ENCODE peak calls at places on chromosomes 16 and 17, in four cellular contexts. I is mucosa of descending colon, R is tibial nerve, Y is IMR-90. H is an unnamed sample. For H3K36me3, the result is how much of the 10 kb centered on the place peaks cover.

GRCh38 chr16:48535831-48536599 is 74.0 kb downstream of the N4BP1 start:
- DNase-seq in I (peak), R (peak), Y (peak), H (no peak)

GRCh38 chr17:72745241-72745640 is 347.2 kb downstream of the SLC39A11 start:
- DNase-seq in I (no peak), R (no peak), Y (no peak), H (no peak)

GRCh38 chr16:81237282-81237681 is 1.2 kb upstream of the BCO1 start:
- DNase-seq in I (peak), R (no peak), Y (no peak), H (no peak)

GRCh38 chr16:3289998-3290673 is 6.8 kb downstream of the ZNF263 start:
- DNase-seq in I (no peak), R (no peak), Y (no peak), H (no peak)

GRCh38 chr17:57295526-57296023 is 39.3 kb downstream of the MSI2 start:
- DNase-seq in I (no peak), R (no peak), Y (peak), H (no peak)

GRCh38 chr17:47305302-47305923 is 18.3 kb upstream of the EFCAB13 start:
- DNase-seq in I (no peak), R (no peak), Y (peak), H (no peak)

GRCh38 chr16:55759983-55760664 is 72.8 kb downstream of the CES1 start:
- DNase-seq in I (peak), R (no peak), Y (no peak), H (no peak)

GRCh38 chr17:45428954-45429337 is 3.7 kb downstream of the ARHGAP27 start:
- DNase-seq in I (peak), R (no peak), Y (no peak), H (peak)

GRCh38 chr17:39208136-39208535 is 8.1 kb downstream of the RPL19 start:
- DNase-seq in I (no peak), R (no peak), Y (peak), H (no peak)

GRCh38 chr16:85506358-85506911 is 106.7 kb upstream of the GSE1 start:
- DNase-seq in I (no peak), R (no peak), Y (no peak), H (no peak)

GRCh38 chr16:17529982-17530760 is 59.4 kb upstream of the XYLT1 start:
- DNase-seq in I (peak), R (no peak), Y (no peak), H (peak)

GRCh38 chr16:73171901-73172619 is 124.1 kb upstream of the ZFHX3 start:
- DNase-seq in I (no peak), R (no peak), Y (no peak), H (no peak)

GRCh38 chr16:49821614-49822282 is 34.2 kb downstream of the ZNF423 start:
- DNase-seq in I (no peak), R (no peak), Y (no peak), H (no peak)

GRCh38 chr17:44978807-44979206 is 10.7 kb upstream of the C1QL1 start:
- DNase-seq in I (no peak), R (no peak), Y (no peak), H (no peak)

GRCh38 chr16:65120811-65121721 is 797 bp downstream of the CDH11 start:
- DNase-seq in I (no peak), R (no peak), Y (peak), H (no peak)

GRCh38 chr17:38958326-38958725 is 8.9 kb downstream of the FBXO47 start:
- DNase-seq in I (no peak), R (no peak), Y (peak), H (no peak)

DNA sequence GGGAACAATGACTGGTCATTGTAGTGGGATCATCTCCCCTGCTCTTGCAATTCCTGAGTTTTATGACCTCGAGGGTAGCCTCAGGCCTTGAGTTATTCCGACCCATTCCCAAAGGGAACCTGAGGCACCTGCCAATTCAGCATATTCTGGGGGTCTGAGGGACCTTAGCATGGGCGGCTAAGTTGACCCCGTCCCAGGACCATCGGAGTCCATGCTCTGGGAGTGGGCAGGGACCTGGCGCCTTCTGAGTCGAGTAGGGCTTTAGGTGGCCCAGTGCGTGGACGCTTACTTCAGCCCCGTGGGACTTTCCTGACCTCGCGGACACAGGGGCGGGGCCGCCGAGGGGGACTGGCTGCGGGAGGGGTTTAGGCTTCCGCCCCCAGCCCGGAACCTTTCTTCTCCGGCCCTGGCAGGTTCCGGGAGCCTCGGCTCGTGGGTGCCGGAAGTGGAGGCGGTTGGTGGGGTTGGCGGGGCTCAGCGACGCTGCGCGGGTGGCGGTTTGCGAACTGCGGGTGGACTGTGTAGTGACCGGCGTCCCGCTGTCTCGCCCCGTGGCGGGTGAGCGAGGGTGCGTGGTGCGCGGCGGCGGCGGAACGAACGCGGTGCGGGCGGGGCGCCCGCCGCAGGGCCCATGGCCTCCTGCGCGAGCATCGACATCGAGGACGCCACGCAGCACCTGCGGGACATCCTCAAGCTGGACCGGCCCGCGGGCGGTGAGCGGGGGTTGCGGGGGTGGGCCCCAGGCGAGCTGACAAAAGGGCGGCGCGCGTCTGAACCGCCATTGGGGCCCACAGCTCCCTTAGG is at the start of gene EDC4:
- DNase-seq in I (peak), R (peak), Y (peak), H (peak)
- H3K36me3 ChIP-seq in I (under half), R (under half), Y (under half), H (under half)

GRCh38 chr16:16084874-16085273 is 135.5 kb downstream of the ABCC1 start:
- DNase-seq in I (no peak), R (no peak), Y (no peak), H (no peak)

GRCh38 chr16:16083421-16084156 is 134.2 kb downstream of the ABCC1 start:
- DNase-seq in I (no peak), R (no peak), Y (peak), H (no peak)

GRCh38 chr16:16086653-16087446 is 136.4 kb downstream of the ABCC6 start:
- DNase-seq in I (no peak), R (no peak), Y (no peak), H (no peak)

GRCh38 chr16:16080465-16081065 is 131.1 kb downstream of the ABCC1 start:
- DNase-seq in I (no peak), R (no peak), Y (no peak), H (no peak)

GRCh38 chr16:16082255-16082654 is 132.8 kb downstream of the ABCC1 start:
- DNase-seq in I (no peak), R (no peak), Y (no peak), H (no peak)
- H3K36me3 ChIP-seq in I (under half), R (under half), Y (half or more), H (under half)

GRCh38 chr17:17700251-17700969 is 19.2 kb downstream of the RAI1 start:
- DNase-seq in I (no peak), R (no peak), Y (no peak), H (peak)
- H3K36me3 ChIP-seq in I (under half), R (under half), Y (under half), H (under half)

DNA sequence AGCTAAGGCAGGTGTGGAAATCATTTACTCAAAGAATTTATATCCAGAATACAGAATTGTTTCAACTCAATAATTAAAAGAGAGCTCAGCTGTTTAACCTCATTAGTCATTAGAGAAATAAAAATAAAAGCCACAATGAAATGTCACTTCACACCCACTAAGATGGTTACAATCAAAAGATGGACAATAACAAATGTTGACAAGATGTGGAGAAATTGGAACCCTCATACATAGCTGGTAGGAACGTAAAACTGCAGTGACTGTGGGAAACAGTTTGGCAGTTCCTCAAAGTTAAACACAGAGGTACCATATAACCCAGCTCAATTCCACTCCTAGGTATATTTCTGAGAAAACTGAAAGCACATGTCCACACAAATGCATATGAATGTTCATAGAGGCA is 49.8 kb downstream of the NDEL1 start:
- DNase-seq in I (no peak), R (no peak), Y (no peak), H (no peak)
- H3K36me3 ChIP-seq in I (under half), R (under half), Y (half or more), H (under half)

GRCh38 chr16:71777329-71777728 is 31.3 kb downstream of the AP1G1 start:
- DNase-seq in I (no peak), R (no peak), Y (no peak), H (no peak)

GRCh38 chr16:71769222-71769621 is 39.4 kb downstream of the AP1G1 start:
- DNase-seq in I (no peak), R (no peak), Y (no peak), H (no peak)

GRCh38 chr16:71767060-71767900 is 41.4 kb downstream of the AP1G1 start:
- DNase-seq in I (no peak), R (no peak), Y (no peak), H (no peak)

GRCh38 chr16:71775949-71776348 is 32.7 kb downstream of the AP1G1 start:
- DNase-seq in I (no peak), R (no peak), Y (no peak), H (no peak)

DNA sequence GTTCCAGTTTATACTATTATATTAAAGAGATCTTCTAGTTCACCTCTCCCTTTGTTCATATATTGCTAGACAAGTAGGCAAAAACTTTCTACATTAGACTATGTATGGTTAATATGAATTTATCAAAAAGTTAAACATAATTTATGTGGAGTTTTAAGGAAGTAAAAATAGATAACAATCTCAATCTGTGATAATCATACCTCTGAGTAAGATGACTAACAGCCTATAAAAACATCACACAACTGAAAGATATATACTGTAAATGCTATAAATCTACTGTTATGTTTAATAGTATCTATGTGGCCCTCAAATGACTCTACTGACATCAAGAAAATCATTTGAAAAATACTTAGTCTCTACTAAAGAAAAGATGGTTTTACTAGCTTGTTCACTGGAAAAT is 37.1 kb downstream of the AP1G1 start:
- DNase-seq in I (no peak), R (no peak), Y (no peak), H (no peak)
- H3K36me3 ChIP-seq in I (under half), R (under half), Y (under half), H (half or more)

DNA sequence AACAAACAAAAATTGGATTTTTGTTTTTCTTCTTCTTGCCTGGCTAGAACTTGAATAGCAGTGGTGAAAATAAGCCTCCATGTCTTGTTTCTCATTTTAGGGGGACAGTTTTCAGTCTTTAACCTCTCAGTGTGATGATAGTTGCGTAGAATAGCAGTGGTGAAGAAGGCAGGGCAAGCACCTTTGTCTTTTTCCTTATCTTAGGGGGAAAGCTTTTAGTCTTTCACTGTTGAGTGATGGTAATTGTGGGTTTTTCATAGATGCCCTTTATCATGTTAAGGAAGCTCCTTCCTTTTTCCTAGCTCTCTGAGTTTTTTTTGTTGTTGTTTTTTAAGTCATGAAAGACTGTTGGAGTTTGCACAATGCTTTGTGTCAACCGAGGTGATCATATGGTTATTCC is 15.6 kb downstream of the NOL11 start:
- DNase-seq in I (no peak), R (no peak), Y (no peak), H (no peak)
- H3K36me3 ChIP-seq in I (under half), R (under half), Y (under half), H (half or more)

H was measured in Peyer's patch.